ENCODE peak calls at places on chromosomes 5 and 9, in four cellular contexts. N is NCI-H69; U is T47D; Z is effector CD4-positive, alpha-beta T cell. A is an unnamed sample.

GRCh38 chr5:123701511-123702200 is 189.7 kb downstream of the CSNK1G3 start:
- DNase-seq in N (no peak), U (no peak), Z (no peak), A (no peak)

GRCh38 chr5:32462618-32463017 is 18.1 kb upstream of the ZFR start:
- DNase-seq in N (peak), U (no peak), Z (no peak), A (no peak)

GRCh38 chr9:131443648-131444047 is 49.8 kb downstream of the PRRC2B start:
- DNase-seq in N (no peak), U (no peak), Z (no peak), A (no peak)

GRCh38 chr9:21994526-21994995 is at the start of gene CDKN2B-AS1:
- DNase-seq in N (peak), U (peak), Z (peak), A (peak)

GRCh38 chr9:130423272-130423671 is 21.5 kb upstream of the ASS1 start:
- DNase-seq in N (peak), U (no peak), Z (no peak), A (peak)

GRCh38 chr9:86856259-86856658 is 91.0 kb downstream of the GAS1 start:
- DNase-seq in N (no peak), U (peak), Z (no peak), A (no peak)

GRCh38 chr5:95401601-95402000 is 10.4 kb downstream of the FAM81B start:
- DNase-seq in N (no peak), U (no peak), Z (no peak), A (no peak)

GRCh38 chr5:73160239-73160671 is 12.7 kb upstream of the TMEM174 start:
- DNase-seq in N (no peak), U (no peak), Z (no peak), A (no peak)

GRCh38 chr5:96969401-96969800 is 33.5 kb downstream of the LNPEP start:
- DNase-seq in N (peak), U (no peak), Z (no peak), A (no peak)

GRCh38 chr9:21075484-21075883 is 2.3 kb downstream of the IFNB1 start:
- DNase-seq in N (no peak), U (peak), Z (no peak), A (no peak)

GRCh38 chr5:22678886-22679285 is 174.3 kb downstream of the CDH12 start:
- DNase-seq in N (peak), U (no peak), Z (no peak), A (no peak)

GRCh38 chr9:126417007-126417406 is 90.4 kb downstream of the MVB12B start:
- DNase-seq in N (peak), U (peak), Z (no peak), A (no peak)

GRCh38 chr5:76269259-76269958 is 133.7 kb upstream of the IQGAP2 start:
- DNase-seq in N (no peak), U (no peak), Z (no peak), A (no peak)

GRCh38 chr5:143376911-143377838 is 26.3 kb downstream of the NR3C1 start:
- DNase-seq in N (peak), U (no peak), Z (no peak), A (no peak)

GRCh38 chr9:135887585-135888050 is 19.7 kb downstream of the CAMSAP1 start:
- DNase-seq in N (no peak), U (no peak), Z (peak), A (no peak)

GRCh38 chr5:91052977-91053732 is 330.0 kb downstream of the ARRDC3 start:
- DNase-seq in N (peak), U (no peak), Z (no peak), A (peak)

GRCh38 chr9:16304301-16304700 is 566.2 kb downstream of the BNC2 start:
- DNase-seq in N (no peak), U (no peak), Z (no peak), A (no peak)

GRCh38 chr9:72997387-72997995 is 44.6 kb upstream of the ALDH1A1 start:
- DNase-seq in N (peak), U (no peak), Z (no peak), A (no peak)

GRCh38 chr9:115276621-115277020 is 158.7 kb upstream of the TNC start:
- DNase-seq in N (no peak), U (no peak), Z (no peak), A (peak)